ENCODE peak calls at places on chromosomes 4 and X, in six cellular contexts. Q, N, X, V, G and J are unnamed samples.

GRCh38 chr4:97987019-97987648 is 156.1 kb downstream of the STPG2 start:
- DNase-seq in Q (no peak), N (no peak), X (no peak), V (no peak), G (peak; percentile 60), J (no peak)

GRCh38 chr4:73593631-73594241 is 26.5 kb downstream of the RASSF6 start:
- DNase-seq in Q (no peak), N (peak; percentile 16), X (no peak), V (no peak), G (no peak), J (no peak)

GRCh38 chr4:59553739-59554126 is 1646.4 kb upstream of the ADGRL3 start:
- DNase-seq in Q (no peak), N (no peak), X (no peak), V (no peak), G (peak; percentile 46), J (no peak)

GRCh38 chr4:146058531-146058930 is 117.0 kb upstream of the LSM6 start:
- DNase-seq in Q (no peak), N (no peak), X (no peak), V (no peak), G (no peak), J (no peak)

GRCh38 chrX:94058728-94059382 is 384.8 kb downstream of the FAM133A start:
- DNase-seq in Q (no peak), N (peak; percentile 20), X (no peak), V (no peak), G (peak; percentile 22), J (no peak)

GRCh38 chr4:6875431-6875831 is 34.2 kb upstream of the TBC1D14 start:
- DNase-seq in Q (no peak), N (no peak), X (no peak), V (no peak), G (no peak), J (no peak)

GRCh38 chr4:72319596-72319995 is 249.4 kb downstream of the ADAMTS3 start:
- DNase-seq in Q (no peak), N (no peak), X (no peak), V (no peak), G (peak; percentile 86), J (no peak)

GRCh38 chrX:123487226-123487625 is 245.6 kb downstream of the THOC2 start:
- DNase-seq in Q (no peak), N (no peak), X (no peak), V (no peak), G (no peak), J (no peak)

GRCh38 chrX:100643943-100644587 is at the start of gene SRPX2:
- DNase-seq in Q (no peak), N (no peak), X (no peak), V (no peak), G (peak; percentile 90), J (no peak)

GRCh38 chr4:111798840-111799239 is 346.4 kb upstream of the FAM241A start:
- DNase-seq in Q (no peak), N (no peak), X (no peak), V (no peak), G (no peak), J (no peak)

GRCh38 chrX:14934423-14934822 is 61.2 kb downstream of the MOSPD2 start:
- DNase-seq in Q (no peak), N (no peak), X (no peak), V (no peak), G (no peak), J (peak; percentile 5)

GRCh38 chr4:110683600-110683999 is 60.7 kb upstream of the PITX2 start:
- DNase-seq in Q (no peak), N (no peak), X (no peak), V (no peak), G (no peak), J (no peak)

GRCh38 chrX:101693476-101693875 is 33.8 kb upstream of the ARMCX2 start:
- DNase-seq in Q (no peak), N (no peak), X (no peak), V (no peak), G (no peak), J (no peak)

GRCh38 chrX:105323951-105324350 is 103.5 kb upstream of the TEX13A start:
- DNase-seq in Q (no peak), N (no peak), X (no peak), V (no peak), G (peak; percentile 79), J (no peak)

GRCh38 chr4:87092389-87093141 is 127.9 kb downstream of the KLHL8 start:
- DNase-seq in Q (no peak), N (no peak), X (no peak), V (no peak), G (peak; percentile 99), J (peak; percentile 27)

GRCh38 chr4:155855897-155856296 is 10.2 kb downstream of the ASIC5 start:
- DNase-seq in Q (no peak), N (no peak), X (no peak), V (no peak), G (peak; percentile 7), J (no peak)

GRCh38 chr4:123466080-123466785 is 69.6 kb downstream of the SPRY1 start:
- DNase-seq in Q (no peak), N (no peak), X (no peak), V (no peak), G (no peak), J (no peak)

GRCh38 chrX:41781500-41781899 is 57.5 kb downstream of the GPR82 start:
- DNase-seq in Q (no peak), N (peak; percentile 4), X (no peak), V (no peak), G (peak; percentile 44), J (no peak)